ENCODE peak calls at places on chromosomes 2 and 18, in four cellular contexts. One of them, this sample, is unnamed.

GRCh38 chr2:174692256-174692830 is 71.9 kb downstream of the CHRNA1 start:
- DNase-seq in endothelial cell: no peak
- DNase-seq in RWPE1: no peak
- DNase-seq in coronary artery: no peak
- DNase-seq in this sample: no peak

GRCh38 chr2:235142588-235142987 is 190.8 kb downstream of the SH3BP4 start:
- DNase-seq in endothelial cell: no peak
- DNase-seq in RWPE1: no peak
- DNase-seq in coronary artery: no peak
- DNase-seq in this sample: no peak

GRCh38 chr2:9574314-9574713 is 18.7 kb upstream of the ADAM17 start:
- DNase-seq in endothelial cell: no peak
- DNase-seq in RWPE1: no peak
- DNase-seq in coronary artery: no peak
- DNase-seq in this sample: no peak

GRCh38 chr2:241850544-241851324 is 8.0 kb downstream of the PDCD1 start:
- DNase-seq in endothelial cell: no peak
- DNase-seq in RWPE1: no peak
- DNase-seq in coronary artery: no peak
- DNase-seq in this sample: no peak

GRCh38 chr18:31497711-31498449 is at the start of gene DSG2:
- DNase-seq in endothelial cell: peak
- DNase-seq in RWPE1: peak
- DNase-seq in coronary artery: no peak
- DNase-seq in this sample: peak

GRCh38 chr18:29753379-29753778 is 1289.2 kb downstream of the DSC3 start:
- DNase-seq in endothelial cell: no peak
- DNase-seq in RWPE1: no peak
- DNase-seq in coronary artery: no peak
- DNase-seq in this sample: peak

GRCh38 chr2:158815166-158815565 is 20.0 kb downstream of the DAPL1 start:
- DNase-seq in endothelial cell: no peak
- DNase-seq in RWPE1: no peak
- DNase-seq in coronary artery: no peak
- DNase-seq in this sample: no peak

GRCh38 chr2:231228974-231229373 is 30.5 kb downstream of the ARMC9 start:
- DNase-seq in endothelial cell: no peak
- DNase-seq in RWPE1: no peak
- DNase-seq in coronary artery: no peak
- DNase-seq in this sample: no peak

GRCh38 chr2:10489842-10490555 is 41.9 kb upstream of the ODC1 start:
- DNase-seq in endothelial cell: no peak
- DNase-seq in RWPE1: no peak
- DNase-seq in coronary artery: peak
- DNase-seq in this sample: peak

GRCh38 chr18:21359746-21360145 is 117.7 kb downstream of the GREB1L start:
- DNase-seq in endothelial cell: no peak
- DNase-seq in RWPE1: no peak
- DNase-seq in coronary artery: no peak
- DNase-seq in this sample: no peak

GRCh38 chr2:144507441-144508161 is 12.3 kb downstream of the ZEB2 start:
- DNase-seq in endothelial cell: no peak
- DNase-seq in RWPE1: no peak
- DNase-seq in coronary artery: no peak
- DNase-seq in this sample: no peak

GRCh38 chr2:11343626-11344341 is 652 bp downstream of the ROCK2 start:
- DNase-seq in endothelial cell: peak
- DNase-seq in RWPE1: peak
- DNase-seq in coronary artery: peak
- DNase-seq in this sample: peak

GRCh38 chr2:224711859-224712258 is 4.3 kb downstream of the CCDC195 start:
- DNase-seq in endothelial cell: no peak
- DNase-seq in RWPE1: no peak
- DNase-seq in coronary artery: no peak
- DNase-seq in this sample: no peak

GRCh38 chr2:230868947-230869690 is 4.4 kb downstream of the ITM2C start:
- DNase-seq in endothelial cell: no peak
- DNase-seq in RWPE1: no peak
- DNase-seq in coronary artery: no peak
- DNase-seq in this sample: no peak

GRCh38 chr2:104337869-104338268 is 516.0 kb upstream of the POU3F3 start:
- DNase-seq in endothelial cell: no peak
- DNase-seq in RWPE1: no peak
- DNase-seq in coronary artery: no peak
- DNase-seq in this sample: no peak

GRCh38 chr18:71001597-71001996 is 712.8 kb downstream of the SOCS6 start:
- DNase-seq in endothelial cell: no peak
- DNase-seq in RWPE1: no peak
- DNase-seq in coronary artery: no peak
- DNase-seq in this sample: no peak

GRCh38 chr2:231614559-231615057 is 21.9 kb downstream of the TEX44 start:
- DNase-seq in endothelial cell: no peak
- DNase-seq in RWPE1: no peak
- DNase-seq in coronary artery: no peak
- DNase-seq in this sample: no peak

GRCh38 chr2:208254871-208255556 is at the start of gene IDH1:
- DNase-seq in endothelial cell: peak
- DNase-seq in RWPE1: peak
- DNase-seq in coronary artery: peak
- DNase-seq in this sample: peak

GRCh38 chr2:208256192-208256782 is 1.4 kb upstream of the IDH1 start:
- DNase-seq in endothelial cell: no peak
- DNase-seq in RWPE1: no peak
- DNase-seq in coronary artery: no peak
- DNase-seq in this sample: peak

GRCh38 chr2:208253518-208254117 is 1.3 kb downstream of the IDH1 start:
- DNase-seq in endothelial cell: no peak
- DNase-seq in RWPE1: no peak
- DNase-seq in coronary artery: no peak
- DNase-seq in this sample: peak

GRCh38 chr2:208254118-208254870 is 577 bp downstream of the IDH1 start:
- DNase-seq in endothelial cell: peak
- DNase-seq in RWPE1: peak
- DNase-seq in coronary artery: peak
- DNase-seq in this sample: peak

GRCh38 chr2:208255557-208256106 is 761 bp upstream of the IDH1 start:
- DNase-seq in endothelial cell: no peak
- DNase-seq in RWPE1: no peak
- DNase-seq in coronary artery: no peak
- DNase-seq in this sample: no peak
- TF ChIP-seq CTCF in endothelial cell: no peak
- TF ChIP-seq CTCF in RWPE1: peak
- TF ChIP-seq CTCF in coronary artery: no peak
- TF ChIP-seq CTCF in this sample: no peak

GRCh38 chr18:12963069-12963468 is 15.3 kb downstream of the SEH1L start:
- DNase-seq in endothelial cell: no peak
- DNase-seq in RWPE1: no peak
- DNase-seq in coronary artery: no peak
- DNase-seq in this sample: no peak

GRCh38 chr18:12960395-12960794 is 12.6 kb downstream of the SEH1L start:
- DNase-seq in endothelial cell: no peak
- DNase-seq in RWPE1: no peak
- DNase-seq in coronary artery: no peak
- DNase-seq in this sample: no peak

GRCh38 chr18:12958478-12958877 is 10.7 kb downstream of the SEH1L start:
- DNase-seq in endothelial cell: no peak
- DNase-seq in RWPE1: no peak
- DNase-seq in coronary artery: no peak
- DNase-seq in this sample: no peak

DNA sequence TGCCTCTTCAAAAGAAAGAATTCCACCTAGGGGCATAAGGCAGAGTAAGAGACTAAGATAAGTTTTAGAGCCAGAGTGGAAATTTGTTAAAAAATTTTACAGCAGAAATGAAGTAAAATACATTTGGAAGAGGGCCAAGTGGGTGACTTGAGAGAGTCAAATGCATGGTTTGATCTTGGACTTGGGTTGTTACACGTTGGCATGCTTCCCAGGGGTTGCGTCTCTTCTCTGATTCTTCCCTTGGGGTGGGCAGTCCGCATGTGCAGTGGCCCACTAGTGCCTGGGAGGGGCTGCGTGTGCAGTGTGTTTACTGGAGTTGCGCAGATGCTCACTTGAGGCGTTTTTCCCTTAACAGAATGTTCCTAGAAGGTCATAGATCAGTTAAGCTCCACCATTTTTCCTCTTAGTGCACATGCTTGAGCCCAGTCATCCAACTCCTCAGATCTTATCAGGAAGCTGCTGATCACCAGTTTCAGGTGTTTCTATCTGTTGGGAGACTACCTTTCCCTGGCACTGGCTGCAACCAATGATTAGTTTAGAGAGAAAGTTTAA is 13.1 kb downstream of the SEH1L start:
- DNase-seq in endothelial cell: no peak
- DNase-seq in RWPE1: no peak
- DNase-seq in coronary artery: no peak
- DNase-seq in this sample: no peak
- TF ChIP-seq CTCF in endothelial cell: no peak
- TF ChIP-seq CTCF in RWPE1: no peak
- TF ChIP-seq CTCF in coronary artery: no peak
- TF ChIP-seq CTCF in this sample: no peak

GRCh38 chr2:38666578-38666926 is 638 bp downstream of the GALM start:
- DNase-seq in endothelial cell: peak
- DNase-seq in RWPE1: no peak
- DNase-seq in coronary artery: no peak
- DNase-seq in this sample: no peak

GRCh38 chr2:38668787-38669479 is 3.0 kb downstream of the GALM start:
- DNase-seq in endothelial cell: no peak
- DNase-seq in RWPE1: no peak
- DNase-seq in coronary artery: no peak
- DNase-seq in this sample: no peak

GRCh38 chr2:38661306-38661705 is 4.6 kb upstream of the GALM start:
- DNase-seq in endothelial cell: no peak
- DNase-seq in RWPE1: no peak
- DNase-seq in coronary artery: no peak
- DNase-seq in this sample: no peak

GRCh38 chr2:38668092-38668491 is 2.2 kb downstream of the GALM start:
- DNase-seq in endothelial cell: no peak
- DNase-seq in RWPE1: no peak
- DNase-seq in coronary artery: no peak
- DNase-seq in this sample: no peak

DNA sequence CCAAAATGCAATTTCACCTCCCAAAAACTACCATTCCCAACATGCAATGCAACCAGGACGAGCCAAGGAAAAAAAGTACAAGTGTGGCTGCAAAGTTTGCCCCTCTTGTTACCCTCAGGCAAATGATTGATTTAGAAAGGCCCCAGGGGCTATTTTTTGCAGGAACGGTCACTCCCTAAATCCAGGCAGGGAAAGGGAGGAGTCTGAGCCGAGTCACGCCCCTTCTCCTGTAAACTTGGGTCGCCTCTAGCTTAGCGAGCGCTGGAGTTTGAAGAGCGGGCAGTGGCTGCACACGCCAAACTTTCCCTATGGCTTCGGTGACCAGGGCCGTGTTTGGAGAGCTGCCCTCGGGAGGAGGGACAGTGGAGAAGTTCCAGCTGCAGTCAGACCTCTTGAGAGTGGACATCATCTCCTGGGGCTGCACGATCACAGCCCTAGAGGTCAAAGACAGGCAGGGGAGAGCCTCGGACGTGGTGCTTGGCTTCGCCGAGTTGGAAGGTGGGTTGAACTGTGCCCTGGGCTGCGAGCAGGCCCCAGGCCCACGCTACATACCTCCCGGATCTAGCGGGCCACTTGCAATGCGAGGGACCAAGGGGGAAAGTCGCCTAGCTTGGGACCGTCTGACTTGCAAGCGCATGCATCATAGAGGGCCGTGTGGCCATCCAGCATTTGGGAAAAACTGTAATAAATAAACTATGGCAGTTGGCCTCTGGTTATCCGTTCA is at the start of gene GALM:
- DNase-seq in endothelial cell: peak
- DNase-seq in RWPE1: no peak
- DNase-seq in coronary artery: peak
- DNase-seq in this sample: peak
- TF ChIP-seq CTCF in endothelial cell: no peak
- TF ChIP-seq CTCF in RWPE1: no peak
- TF ChIP-seq CTCF in coronary artery: no peak
- TF ChIP-seq CTCF in this sample: no peak

GRCh38 chr18:1564793-1565192 is 660.1 kb downstream of the ADCYAP1 start:
- DNase-seq in endothelial cell: no peak
- DNase-seq in RWPE1: no peak
- DNase-seq in coronary artery: no peak
- DNase-seq in this sample: no peak

DNA sequence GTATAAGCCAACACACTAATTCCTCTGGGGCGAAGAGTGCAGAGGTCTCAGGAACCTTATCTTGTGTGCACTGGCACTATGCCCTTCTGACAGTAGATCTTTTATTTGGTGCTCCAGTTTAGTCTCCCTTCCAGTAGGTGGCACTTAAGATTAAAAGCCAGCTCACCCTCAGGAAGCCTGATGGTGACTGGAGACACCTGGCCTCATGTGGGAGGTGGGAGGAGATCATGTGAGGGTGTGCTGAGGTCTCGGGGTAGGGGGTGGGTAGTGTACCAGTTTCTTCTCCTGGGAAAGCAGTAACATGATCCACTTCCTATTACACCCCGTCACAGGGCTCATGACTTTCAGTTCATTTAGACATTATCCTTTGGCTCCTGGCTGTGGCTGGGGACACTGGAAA is 654.9 kb downstream of the ADCYAP1 start:
- DNase-seq in endothelial cell: no peak
- DNase-seq in RWPE1: no peak
- DNase-seq in coronary artery: no peak
- DNase-seq in this sample: no peak
- TF ChIP-seq CTCF in endothelial cell: no peak
- TF ChIP-seq CTCF in RWPE1: no peak
- TF ChIP-seq CTCF in coronary artery: no peak
- TF ChIP-seq CTCF in this sample: no peak

GRCh38 chr2:192687000-192687399 is 492.3 kb upstream of the TMEFF2 start:
- DNase-seq in endothelial cell: no peak
- DNase-seq in RWPE1: no peak
- DNase-seq in coronary artery: no peak
- DNase-seq in this sample: no peak
- TF ChIP-seq CTCF in endothelial cell: no peak
- TF ChIP-seq CTCF in RWPE1: no peak
- TF ChIP-seq CTCF in coronary artery: no peak
- TF ChIP-seq CTCF in this sample: no peak

DNA sequence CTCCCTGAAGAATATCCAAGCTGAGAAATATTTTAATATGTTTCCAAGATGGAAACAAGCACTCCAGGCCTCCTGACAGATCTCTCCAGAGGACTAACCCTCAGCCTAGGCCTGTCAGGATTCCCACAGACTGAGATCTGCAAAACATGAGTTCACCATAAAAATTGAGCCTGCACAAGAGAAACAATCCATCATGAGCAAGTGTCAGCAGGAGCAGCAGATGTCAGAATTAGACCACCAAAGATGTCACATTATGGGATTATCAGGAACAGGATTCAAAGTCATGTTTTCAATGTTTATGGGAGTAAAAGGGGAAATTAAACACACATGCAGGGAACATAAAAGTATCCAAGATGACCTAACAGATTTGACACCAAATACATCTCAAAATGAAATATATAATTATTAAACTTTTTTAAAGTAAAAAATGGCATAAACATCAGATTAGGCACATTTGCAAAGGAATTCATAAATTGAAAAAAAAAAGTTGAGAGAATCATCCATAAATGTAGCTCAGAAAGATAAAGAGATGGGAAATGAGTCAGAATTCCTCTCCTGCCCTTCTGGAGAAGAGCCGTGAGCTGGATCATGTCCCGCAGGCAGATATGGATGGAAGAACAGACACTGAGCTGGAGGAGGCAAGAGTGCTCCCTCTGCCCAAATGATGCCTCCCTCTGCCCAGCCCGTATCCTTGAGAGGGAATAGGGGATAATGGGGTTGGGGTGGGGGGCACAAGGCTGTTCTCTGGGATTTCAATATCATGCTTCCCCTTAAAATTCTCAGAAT is 191.1 kb downstream of the TFCP2L1 start:
- DNase-seq in endothelial cell: no peak
- DNase-seq in RWPE1: no peak
- DNase-seq in coronary artery: no peak
- DNase-seq in this sample: no peak
- TF ChIP-seq CTCF in endothelial cell: no peak
- TF ChIP-seq CTCF in RWPE1: no peak
- TF ChIP-seq CTCF in coronary artery: no peak
- TF ChIP-seq CTCF in this sample: no peak

This sample was measured in epithelial cell of esophagus.